ENCODE peak calls at places on chromosomes 12 and 14, in ten cellular contexts. U is left ventricle myocardium inferior, Y is iPS-NIHi11, R is GM04503, V is AML-193, S is A549, C is AG08396, X is T-cell, D is sigmoid colon, B is GM04504. M is an unnamed sample.

GRCh38 chr12:30952036-30952435 is 25.5 kb downstream of the TSPAN11 start:
- DNase-seq in R (no peak), X (no peak), S (no peak), U (no peak), C (no peak), Y (no peak), V (no peak), B (no peak), D (no peak), M (no peak)

GRCh38 chr12:6372403-6373003 is 2.9 kb downstream of the SCNN1A start:
- DNase-seq in R (peak), B (peak), V (peak), U (no peak), D (peak), X (no peak), Y (no peak), C (peak), S (peak), M (peak)

GRCh38 chr12:34393086-34393820 is 371.0 kb downstream of the ALG10 start:
- DNase-seq in U (peak), Y (no peak), B (no peak), R (no peak), D (peak), X (no peak), C (no peak), S (no peak), V (no peak), M (no peak)

GRCh38 chr12:105414088-105414487 is 83.6 kb downstream of the C12orf75 start:
- DNase-seq in C (no peak), S (no peak), B (no peak), D (no peak), U (no peak), R (no peak), V (no peak), Y (no peak), X (no peak), M (no peak)

GRCh38 chr12:6828671-6829531 is 694 bp downstream of the P3H3 start:
- DNase-seq in R (no peak), D (peak), U (peak), B (no peak), S (peak), X (peak), C (peak), V (no peak), Y (peak), M (no peak)

GRCh38 chr12:109875572-109876131 is 4.7 kb downstream of the GLTP start:
- DNase-seq in X (no peak), V (no peak), D (no peak), R (no peak), U (no peak), B (no peak), C (no peak), S (no peak), Y (no peak), M (peak)

GRCh38 chr12:53700567-53700966 is 24.7 kb upstream of the ATP5MC2 start:
- DNase-seq in D (no peak), S (no peak), X (no peak), C (no peak), U (no peak), R (no peak), Y (no peak), V (no peak), B (no peak), M (no peak)

GRCh38 chr12:29889737-29890136 is 106.0 kb upstream of the TMTC1 start:
- DNase-seq in B (peak), R (no peak), U (peak), X (no peak), D (peak), S (peak), V (peak), C (peak), Y (peak), M (no peak)

GRCh38 chr14:82070040-82070439 is 536.4 kb upstream of the SEL1L start:
- DNase-seq in S (no peak), X (no peak), D (no peak), R (no peak), U (no peak), C (no peak), B (no peak), V (no peak), Y (peak), M (no peak)

GRCh38 chr12:47097276-47097896 is 17.6 kb upstream of the AMIGO2 start:
- DNase-seq in U (no peak), C (no peak), B (no peak), S (peak), X (no peak), D (no peak), V (no peak), R (no peak), Y (no peak), M (no peak)

GRCh38 chr14:103510311-103511021 is 12.2 kb downstream of the CKB start:
- DNase-seq in X (no peak), C (no peak), V (no peak), Y (peak), B (no peak), U (no peak), D (peak), R (no peak), S (no peak), M (no peak)

GRCh38 chr14:72644758-72645489 is 249.0 kb downstream of the DPF3 start:
- DNase-seq in R (no peak), X (no peak), B (no peak), Y (no peak), V (no peak), U (no peak), C (no peak), D (no peak), S (peak), M (no peak)

GRCh38 chr12:121916719-121917118 is 1.7 kb upstream of the CFAP251 start:
- DNase-seq in C (peak), Y (no peak), R (no peak), V (no peak), B (no peak), U (no peak), X (no peak), S (peak), D (no peak), M (no peak)

GRCh38 chr14:27175489-27175888 is 577.7 kb upstream of the NOVA1 start:
- DNase-seq in B (no peak), R (no peak), Y (no peak), C (no peak), D (no peak), S (no peak), V (no peak), U (no peak), X (no peak), M (no peak)

GRCh38 chr12:6827982-6828670 is at the start of gene P3H3:
- DNase-seq in C (peak), V (no peak), S (peak), R (no peak), X (no peak), B (no peak), D (no peak), U (peak), Y (peak), M (no peak)

GRCh38 chr14:60327447-60328331 is 78.7 kb downstream of the PPM1A start:
- DNase-seq in B (no peak), V (peak), U (peak), S (peak), D (no peak), X (peak), Y (peak), R (no peak), C (peak), M (peak)

GRCh38 chr12:638948-639557 is 24.2 kb downstream of the NINJ2 start:
- DNase-seq in V (peak), U (no peak), Y (no peak), D (no peak), C (no peak), X (no peak), B (no peak), S (no peak), R (no peak), M (no peak)

GRCh38 chr14:68884031-68885030 is 91.5 kb upstream of the ZFP36L1 start:
- DNase-seq in U (peak), Y (no peak), R (peak), X (no peak), V (no peak), C (peak), D (peak), S (peak), B (peak), M (no peak)

GRCh38 chr14:24876009-24876690 is 173.8 kb downstream of the STXBP6 start:
- DNase-seq in D (no peak), S (no peak), U (no peak), R (no peak), Y (no peak), B (no peak), V (peak), X (no peak), C (no peak), M (no peak)

GRCh38 chr12:128942960-128943477 is 89.7 kb downstream of the GLT1D1 start:
- DNase-seq in U (no peak), C (no peak), V (no peak), S (no peak), Y (no peak), X (no peak), D (no peak), B (no peak), R (no peak), M (no peak)

GRCh38 chr12:43238281-43238680 is 313.7 kb downstream of the ADAMTS20 start:
- DNase-seq in V (no peak), D (no peak), S (no peak), Y (no peak), X (no peak), B (no peak), C (no peak), U (no peak), R (no peak), M (no peak)

GRCh38 chr14:71687115-71687836 is 245.0 kb upstream of the RGS6 start:
- DNase-seq in C (no peak), Y (no peak), R (no peak), S (no peak), U (no peak), D (no peak), V (no peak), X (no peak), B (no peak), M (no peak)

GRCh38 chr12:51666696-51667095 is 75.7 kb downstream of the SCN8A start:
- DNase-seq in X (no peak), R (no peak), Y (peak), U (no peak), C (no peak), S (no peak), B (no peak), V (no peak), D (no peak), M (no peak)

GRCh38 chr14:85444685-85445084 is 85.3 kb upstream of the FLRT2 start:
- DNase-seq in R (no peak), S (no peak), Y (peak), U (no peak), D (no peak), X (no peak), B (no peak), C (no peak), V (peak), M (no peak)

GRCh38 chr12:102343361-102344121 is 136.8 kb downstream of the IGF1 start:
- DNase-seq in D (no peak), R (no peak), X (no peak), U (no peak), Y (peak), C (no peak), B (no peak), V (no peak), S (peak), M (no peak)

GRCh38 chr12:50720085-50720484 is 43.8 kb upstream of the ATF1 start:
- DNase-seq in V (no peak), X (no peak), Y (no peak), C (peak), S (no peak), D (no peak), B (no peak), U (no peak), R (no peak), M (no peak)

GRCh38 chr12:107115119-107115518 is 21.8 kb upstream of the CRY1 start:
- DNase-seq in Y (no peak), D (no peak), V (no peak), B (no peak), R (no peak), X (no peak), S (no peak), C (no peak), U (no peak), M (no peak)

GRCh38 chr14:48568688-48569087 is 893.3 kb upstream of the MDGA2 start:
- DNase-seq in R (no peak), V (no peak), B (no peak), D (no peak), U (no peak), C (no peak), Y (no peak), X (no peak), S (no peak), M (no peak)

GRCh38 chr12:114631242-114631641 is 52.7 kb downstream of the TBX3 start:
- DNase-seq in C (no peak), X (no peak), U (no peak), Y (no peak), R (no peak), B (no peak), V (no peak), D (no peak), S (no peak), M (no peak)

GRCh38 chr12:80598004-80598606 is 109.3 kb upstream of the MYF6 start:
- DNase-seq in Y (peak), X (no peak), R (no peak), V (no peak), B (peak), U (no peak), D (no peak), C (peak), S (peak), M (peak)

GRCh38 chr14:103765526-103765925 is 49.9 kb downstream of the ZFYVE21 start:
- DNase-seq in S (no peak), Y (no peak), D (no peak), V (no peak), R (no peak), U (no peak), X (no peak), B (no peak), C (no peak), M (no peak)

GRCh38 chr12:105467710-105468366 is 137.3 kb downstream of the C12orf75 start:
- DNase-seq in X (no peak), R (no peak), U (no peak), V (no peak), D (no peak), S (no peak), Y (no peak), B (no peak), C (no peak), M (no peak)

GRCh38 chr12:104055686-104056388 is 5.8 kb upstream of the GLT8D2 start:
- DNase-seq in U (peak), C (peak), Y (no peak), D (peak), B (no peak), X (no peak), R (peak), V (no peak), S (no peak), M (no peak)

GRCh38 chr12:93050026-93050747 is 121.1 kb upstream of the EEA1 start:
- DNase-seq in C (peak), S (no peak), D (no peak), R (peak), U (no peak), X (no peak), B (peak), V (no peak), Y (no peak), M (no peak)

GRCh38 chr12:51867796-51868428 is 19.4 kb upstream of the FIGNL2 start:
- DNase-seq in V (no peak), Y (no peak), S (no peak), C (no peak), R (no peak), B (no peak), D (no peak), U (no peak), X (no peak), M (no peak)

GRCh38 chr12:66048843-66049537 is 81.6 kb downstream of the LLPH start:
- DNase-seq in X (no peak), C (no peak), V (no peak), S (peak), R (no peak), U (no peak), B (no peak), Y (no peak), D (no peak), M (no peak)

GRCh38 chr12:39292125-39292630 is 150.7 kb downstream of the KIF21A start:
- DNase-seq in R (no peak), D (no peak), C (no peak), S (no peak), X (no peak), B (no peak), U (no peak), Y (no peak), V (no peak), M (no peak)

GRCh38 chr12:47085815-47086252 is 6.1 kb upstream of the AMIGO2 start:
- DNase-seq in D (no peak), R (no peak), S (peak), C (no peak), U (no peak), B (no peak), Y (no peak), V (peak), X (peak), M (peak)

GRCh38 chr12:53733051-53733812 is 6.0 kb upstream of the CALCOCO1 start:
- DNase-seq in D (no peak), X (no peak), B (no peak), Y (no peak), V (no peak), R (no peak), U (no peak), S (no peak), C (no peak), M (no peak)

M was measured in MM.1S.